ENCODE peak calls at places on chromosomes 7 and 10, in seven cellular contexts. One of them, this sample, is unnamed. For H3K9me3 and H3K36me3, the result is how much of the 10 kb centered on the place peaks cover.

GRCh38 chr7:157150825-157151412 is 12.2 kb downstream of the UBE3C start:
- DNase-seq in right lobe of liver: peak
- DNase-seq in stomach: no peak
- DNase-seq in fibroblast of lung: peak
- DNase-seq in IMR-90: peak
- DNase-seq in spleen: no peak
- DNase-seq in thoracic aorta: no peak
- DNase-seq in this sample: no peak

GRCh38 chr7:45924283-45924682 is 3.2 kb upstream of the IGFBP3 start:
- DNase-seq in spleen: no peak
- DNase-seq in fibroblast of lung: peak
- DNase-seq in right lobe of liver: no peak
- DNase-seq in IMR-90: peak
- DNase-seq in thoracic aorta: no peak
- DNase-seq in stomach: no peak
- DNase-seq in this sample: no peak

GRCh38 chr7:102409340-102409739 is 13.2 kb downstream of the PRKRIP1 start:
- DNase-seq in fibroblast of lung: no peak
- DNase-seq in IMR-90: no peak
- DNase-seq in right lobe of liver: no peak
- DNase-seq in spleen: no peak
- DNase-seq in stomach: no peak
- DNase-seq in thoracic aorta: no peak
- DNase-seq in this sample: no peak

GRCh38 chr10:5254488-5254887 is 57.9 kb downstream of the AKR1C4 start:
- DNase-seq in thoracic aorta: no peak
- DNase-seq in IMR-90: no peak
- DNase-seq in stomach: no peak
- DNase-seq in spleen: no peak
- DNase-seq in fibroblast of lung: no peak
- DNase-seq in right lobe of liver: no peak
- DNase-seq in this sample: no peak

GRCh38 chr7:79292834-79293233 is 160.6 kb downstream of the MAGI2 start:
- DNase-seq in thoracic aorta: no peak
- DNase-seq in fibroblast of lung: no peak
- DNase-seq in stomach: no peak
- DNase-seq in IMR-90: no peak
- DNase-seq in right lobe of liver: no peak
- DNase-seq in spleen: no peak
- DNase-seq in this sample: no peak

GRCh38 chr10:129933456-129934092 is 30.5 kb downstream of the EBF3 start:
- DNase-seq in stomach: no peak
- DNase-seq in fibroblast of lung: no peak
- DNase-seq in spleen: peak
- DNase-seq in IMR-90: no peak
- DNase-seq in right lobe of liver: peak
- DNase-seq in thoracic aorta: no peak
- DNase-seq in this sample: no peak

GRCh38 chr10:30510932-30511700 is 77.1 kb downstream of the MAP3K8 start:
- DNase-seq in right lobe of liver: no peak
- DNase-seq in fibroblast of lung: no peak
- DNase-seq in spleen: no peak
- DNase-seq in IMR-90: no peak
- DNase-seq in stomach: no peak
- DNase-seq in thoracic aorta: no peak
- DNase-seq in this sample: no peak

GRCh38 chr7:151558575-151558974 is 38.9 kb upstream of the RHEB start:
- DNase-seq in spleen: no peak
- DNase-seq in thoracic aorta: no peak
- DNase-seq in right lobe of liver: no peak
- DNase-seq in IMR-90: peak
- DNase-seq in stomach: no peak
- DNase-seq in fibroblast of lung: peak
- DNase-seq in this sample: no peak

GRCh38 chr7:157139142-157140117 is 704 bp downstream of the UBE3C start:
- DNase-seq in spleen: peak
- DNase-seq in right lobe of liver: peak
- DNase-seq in fibroblast of lung: peak
- DNase-seq in thoracic aorta: no peak
- DNase-seq in IMR-90: peak
- DNase-seq in stomach: peak
- DNase-seq in this sample: peak

GRCh38 chr7:14745076-14745475 is 157.5 kb downstream of the DGKB start:
- DNase-seq in thoracic aorta: no peak
- DNase-seq in spleen: no peak
- DNase-seq in right lobe of liver: no peak
- DNase-seq in stomach: no peak
- DNase-seq in fibroblast of lung: no peak
- DNase-seq in IMR-90: no peak
- DNase-seq in this sample: no peak

GRCh38 chr7:129896568-129897382 is 56.0 kb downstream of the UBE2H start:
- DNase-seq in stomach: no peak
- DNase-seq in right lobe of liver: no peak
- DNase-seq in fibroblast of lung: no peak
- DNase-seq in IMR-90: peak
- DNase-seq in thoracic aorta: no peak
- DNase-seq in spleen: no peak
- DNase-seq in this sample: no peak

GRCh38 chr10:14468022-14468421 is 137.3 kb upstream of the FRMD4A start:
- DNase-seq in thoracic aorta: no peak
- DNase-seq in right lobe of liver: no peak
- DNase-seq in spleen: no peak
- DNase-seq in stomach: no peak
- DNase-seq in fibroblast of lung: peak
- DNase-seq in IMR-90: peak
- DNase-seq in this sample: no peak

DNA sequence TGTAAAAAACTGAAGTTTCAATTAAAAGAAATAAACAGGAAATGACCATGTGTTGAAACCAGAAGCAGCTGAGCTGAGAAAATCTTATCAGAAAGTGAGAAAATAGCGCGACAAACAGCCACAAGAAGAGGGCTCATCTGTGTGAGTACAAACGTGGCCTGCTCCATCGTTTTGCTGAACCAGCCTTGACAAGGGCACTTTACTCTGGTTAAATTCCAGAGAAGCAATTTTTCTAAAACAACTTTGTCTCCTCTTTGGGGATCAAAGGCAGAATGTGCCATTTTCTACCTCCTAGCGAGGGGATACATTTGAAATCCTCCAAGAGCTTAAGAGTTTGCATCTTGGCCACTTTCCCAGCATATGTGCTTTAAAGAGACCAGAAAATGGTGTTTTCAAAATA is 51.3 kb upstream of the VIPR2 start:
- DNase-seq in thoracic aorta: no peak
- DNase-seq in right lobe of liver: no peak
- DNase-seq in IMR-90: no peak
- DNase-seq in fibroblast of lung: no peak
- DNase-seq in stomach: no peak
- DNase-seq in spleen: no peak
- DNase-seq in this sample: no peak
- H3K9me3 ChIP-seq in thoracic aorta: under half
- H3K9me3 ChIP-seq in right lobe of liver: under half
- H3K9me3 ChIP-seq in IMR-90: under half
- H3K9me3 ChIP-seq in fibroblast of lung: under half
- H3K9me3 ChIP-seq in stomach: under half
- H3K9me3 ChIP-seq in spleen: under half
- H3K9me3 ChIP-seq in this sample: under half

DNA sequence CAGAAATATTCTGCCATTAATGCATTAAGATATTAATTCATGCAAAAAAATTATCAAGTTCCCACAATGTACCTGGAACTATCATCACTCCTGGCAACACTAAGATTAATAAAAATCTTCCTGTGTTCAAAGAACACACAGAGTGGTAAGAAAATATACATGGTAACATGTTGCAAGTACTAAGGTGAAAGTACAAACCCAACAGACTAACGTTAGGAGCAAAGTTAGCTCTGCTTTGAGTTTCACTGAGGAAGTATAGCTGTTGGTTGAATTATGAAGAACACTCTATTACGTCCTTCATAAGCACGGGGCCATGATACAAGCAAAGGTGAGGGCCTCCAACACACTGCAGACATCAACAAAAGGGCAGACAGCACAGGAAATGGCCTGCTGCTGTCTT is 5.8 kb downstream of the ZNF33B start:
- DNase-seq in IMR-90: no peak
- DNase-seq in thoracic aorta: no peak
- DNase-seq in spleen: no peak
- DNase-seq in fibroblast of lung: no peak
- DNase-seq in stomach: no peak
- DNase-seq in right lobe of liver: no peak
- DNase-seq in this sample: no peak
- H3K36me3 ChIP-seq in IMR-90: under half
- H3K36me3 ChIP-seq in thoracic aorta: under half
- H3K36me3 ChIP-seq in spleen: under half
- H3K36me3 ChIP-seq in fibroblast of lung: under half
- H3K36me3 ChIP-seq in stomach: half or more
- H3K36me3 ChIP-seq in right lobe of liver: under half
- H3K36me3 ChIP-seq in this sample: under half

GRCh38 chr10:69265521-69265920 is 12.8 kb upstream of the HK1 start:
- DNase-seq in right lobe of liver: no peak
- DNase-seq in fibroblast of lung: no peak
- DNase-seq in IMR-90: no peak
- DNase-seq in spleen: no peak
- DNase-seq in stomach: no peak
- DNase-seq in thoracic aorta: no peak
- DNase-seq in this sample: peak

GRCh38 chr10:69262249-69262864 is 15.9 kb upstream of the HK1 start:
- DNase-seq in IMR-90: no peak
- DNase-seq in spleen: no peak
- DNase-seq in right lobe of liver: no peak
- DNase-seq in stomach: no peak
- DNase-seq in fibroblast of lung: no peak
- DNase-seq in thoracic aorta: no peak
- DNase-seq in this sample: no peak

GRCh38 chr10:69261184-69261583 is 17.1 kb upstream of the HK1 start:
- DNase-seq in spleen: no peak
- DNase-seq in stomach: no peak
- DNase-seq in IMR-90: no peak
- DNase-seq in fibroblast of lung: no peak
- DNase-seq in thoracic aorta: no peak
- DNase-seq in right lobe of liver: no peak
- DNase-seq in this sample: no peak

GRCh38 chr10:69254877-69255276 is 23.4 kb upstream of the HK1 start:
- DNase-seq in thoracic aorta: no peak
- DNase-seq in IMR-90: no peak
- DNase-seq in stomach: no peak
- DNase-seq in right lobe of liver: no peak
- DNase-seq in spleen: no peak
- DNase-seq in fibroblast of lung: no peak
- DNase-seq in this sample: no peak

DNA sequence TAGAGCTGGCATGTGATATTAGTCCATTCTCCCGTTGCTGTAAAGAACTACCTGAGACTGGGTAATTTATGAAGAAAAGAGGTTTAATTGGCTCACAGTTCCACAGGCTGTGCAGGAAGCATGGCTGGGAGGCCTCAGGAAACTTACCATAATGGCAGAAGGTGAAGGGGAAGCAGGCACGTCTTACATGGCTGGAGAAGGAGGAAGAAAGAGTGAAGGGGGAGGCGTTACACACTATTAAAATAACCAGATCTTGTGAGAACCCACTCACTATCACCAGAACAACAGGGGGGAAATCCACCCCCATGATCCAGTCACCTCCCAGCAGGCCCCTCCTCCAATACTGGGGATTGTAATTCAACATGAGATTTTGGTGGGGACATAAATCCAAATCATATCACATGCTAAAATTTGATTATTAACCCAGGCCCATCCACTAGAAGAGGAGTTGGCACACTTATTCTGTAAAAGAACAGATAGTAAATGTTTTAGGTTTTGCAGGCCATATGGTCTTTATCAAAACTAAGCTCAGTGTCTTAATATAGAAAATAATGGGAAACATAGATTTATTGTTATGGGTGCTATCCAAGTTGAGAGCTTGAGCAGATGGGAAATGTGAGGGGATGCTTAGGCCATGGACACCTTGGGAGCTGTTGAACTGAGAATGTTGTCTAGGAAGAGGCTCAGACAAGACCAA is 18.6 kb upstream of the HK1 start:
- DNase-seq in spleen: no peak
- DNase-seq in stomach: no peak
- DNase-seq in fibroblast of lung: no peak
- DNase-seq in right lobe of liver: no peak
- DNase-seq in IMR-90: no peak
- DNase-seq in thoracic aorta: no peak
- DNase-seq in this sample: no peak
- H3K9me3 ChIP-seq in spleen: under half
- H3K9me3 ChIP-seq in stomach: under half
- H3K9me3 ChIP-seq in fibroblast of lung: under half
- H3K9me3 ChIP-seq in right lobe of liver: under half
- H3K9me3 ChIP-seq in IMR-90: under half
- H3K9me3 ChIP-seq in thoracic aorta: under half
- H3K9me3 ChIP-seq in this sample: under half

GRCh38 chr7:39661960-39662359 is 38.6 kb downstream of the RALA start:
- DNase-seq in IMR-90: no peak
- DNase-seq in fibroblast of lung: no peak
- DNase-seq in spleen: no peak
- DNase-seq in stomach: no peak
- DNase-seq in thoracic aorta: no peak
- DNase-seq in right lobe of liver: no peak
- DNase-seq in this sample: no peak
- H3K36me3 ChIP-seq in IMR-90: under half
- H3K36me3 ChIP-seq in fibroblast of lung: under half
- H3K36me3 ChIP-seq in spleen: under half
- H3K36me3 ChIP-seq in stomach: under half
- H3K36me3 ChIP-seq in thoracic aorta: under half
- H3K36me3 ChIP-seq in right lobe of liver: under half
- H3K36me3 ChIP-seq in this sample: under half

GRCh38 chr7:149532654-149533053 is 35.0 kb upstream of the ZNF746 start:
- DNase-seq in right lobe of liver: no peak
- DNase-seq in IMR-90: no peak
- DNase-seq in stomach: no peak
- DNase-seq in fibroblast of lung: no peak
- DNase-seq in thoracic aorta: no peak
- DNase-seq in spleen: no peak
- DNase-seq in this sample: no peak
- H3K9me3 ChIP-seq in right lobe of liver: under half
- H3K9me3 ChIP-seq in IMR-90: under half
- H3K9me3 ChIP-seq in stomach: half or more
- H3K9me3 ChIP-seq in fibroblast of lung: under half
- H3K9me3 ChIP-seq in thoracic aorta: under half
- H3K9me3 ChIP-seq in spleen: half or more
- H3K9me3 ChIP-seq in this sample: half or more

GRCh38 chr10:70743430-70743788 is 41.8 kb downstream of the TBATA start:
- DNase-seq in spleen: peak
- DNase-seq in right lobe of liver: no peak
- DNase-seq in IMR-90: no peak
- DNase-seq in stomach: no peak
- DNase-seq in fibroblast of lung: no peak
- DNase-seq in thoracic aorta: no peak
- DNase-seq in this sample: no peak
- H3K36me3 ChIP-seq in spleen: under half
- H3K36me3 ChIP-seq in right lobe of liver: under half
- H3K36me3 ChIP-seq in IMR-90: under half
- H3K36me3 ChIP-seq in stomach: under half
- H3K36me3 ChIP-seq in fibroblast of lung: under half
- H3K36me3 ChIP-seq in thoracic aorta: under half
- H3K36me3 ChIP-seq in this sample: under half

This sample was measured in mucosa of descending colon.